ENCODE peak calls at places on chromosome 15, in eight cellular contexts. X is HuH-7; S is erythroblast; H is amygdala; T is AG04449; F is brain microvascular endothelial cell; A is activated T-cell treated with anti-CD3 and anti-CD28 coated beads for 1 hour; D is activated CD8-positive, alpha-beta memory T cell treated with anti-CD3 and anti-CD28 coated beads for 4 hours. J is an unnamed sample.

GRCh38 chr15:50519740-50520425 is 26.6 kb downstream of the USP50 start:
- DNase-seq in X (no peak), S (no peak), H (no peak), T (no peak), F (no peak), A (no peak), D (no peak), J (no peak)

GRCh38 chr15:98683821-98684220 is 35.5 kb downstream of the IGF1R start:
- DNase-seq in X (no peak), S (no peak), H (no peak), T (no peak), F (no peak), A (no peak), D (no peak), J (no peak)

GRCh38 chr15:25737218-25737643 is 125.9 kb downstream of the ATP10A start:
- DNase-seq in X (no peak), S (no peak), H (no peak), T (no peak), F (no peak), A (no peak), D (no peak), J (no peak)

GRCh38 chr15:100858294-100858693 is 21.3 kb upstream of the ALDH1A3 start:
- DNase-seq in X (no peak), S (no peak), H (no peak), T (no peak), F (no peak), A (no peak), D (no peak), J (no peak)

GRCh38 chr15:101272584-101272983 is 4.7 kb downstream of the SELENOS start:
- DNase-seq in X (no peak), S (no peak), H (no peak), T (no peak), F (no peak), A (no peak), D (no peak), J (no peak)

GRCh38 chr15:65954289-65954741 is 85.0 kb downstream of the RAB11A start:
- DNase-seq in X (no peak), S (no peak), H (no peak), T (no peak), F (no peak), A (no peak), D (no peak), J (no peak)

GRCh38 chr15:100920516-100921135 is 1.5 kb downstream of the LRRK1 start:
- DNase-seq in X (no peak), S (no peak), H (no peak), T (no peak), F (no peak), A (no peak), D (no peak), J (no peak)

GRCh38 chr15:40382580-40383456 is at the start of gene KNSTRN:
- DNase-seq in X (peak; percentile 76), S (peak; percentile 95), H (peak; percentile 58), T (peak; percentile 67), F (peak; percentile 93), A (peak; percentile 87), D (peak; percentile 82), J (peak; percentile 89)

GRCh38 chr15:98241032-98241554 is 280.6 kb downstream of the ARRDC4 start:
- DNase-seq in X (no peak), S (no peak), H (no peak), T (no peak), F (no peak), A (no peak), D (no peak), J (no peak)

GRCh38 chr15:78414608-78415250 is 23.3 kb upstream of the IREB2 start:
- DNase-seq in X (no peak), S (no peak), H (no peak), T (no peak), F (no peak), A (no peak), D (no peak), J (no peak)

GRCh38 chr15:89768071-89768500 is 8.0 kb upstream of the MESP2 start:
- DNase-seq in X (no peak), S (no peak), H (no peak), T (no peak), F (no peak), A (no peak), D (no peak), J (no peak)

GRCh38 chr15:68990755-68991500 is 23.6 kb upstream of the NOX5 start:
- DNase-seq in X (no peak), S (peak; percentile 80), H (no peak), T (no peak), F (no peak), A (no peak), D (no peak), J (no peak)

GRCh38 chr15:78302579-78302978 is 3.2 kb upstream of the SKIC8 start:
- DNase-seq in X (no peak), S (no peak), H (no peak), T (peak; percentile 82), F (peak; percentile 49), A (no peak), D (no peak), J (no peak)

GRCh38 chr15:43420876-43421275 is 50.0 kb downstream of the TUBGCP4 start:
- DNase-seq in X (no peak), S (no peak), H (no peak), T (no peak), F (no peak), A (no peak), D (no peak), J (no peak)

GRCh38 chr15:79090487-79091203 is at the start of gene RASGRF1:
- DNase-seq in X (no peak), S (peak; percentile 23), H (no peak), T (no peak), F (no peak), A (no peak), D (no peak), J (no peak)

GRCh38 chr15:35630570-35630969 is 84.6 kb upstream of the DPH6 start:
- DNase-seq in X (peak; percentile 30), S (no peak), H (no peak), T (no peak), F (no peak), A (no peak), D (no peak), J (no peak)

GRCh38 chr15:80560601-80561025 is 134.5 kb upstream of the ABHD17C start:
- DNase-seq in X (no peak), S (no peak), H (no peak), T (no peak), F (peak; percentile 28), A (no peak), D (no peak), J (no peak)

GRCh38 chr15:56249080-56249479 is 5.4 kb upstream of the RFX7 start:
- DNase-seq in X (peak; percentile 15), S (peak; percentile 79), H (no peak), T (peak; percentile 17), F (peak; percentile 60), A (no peak), D (no peak), J (no peak)

GRCh38 chr15:74592222-74592621 is 23.4 kb upstream of the CLK3 start:
- DNase-seq in X (no peak), S (no peak), H (no peak), T (no peak), F (no peak), A (no peak), D (no peak), J (no peak)

GRCh38 chr15:59885832-59886231 is 118.3 kb upstream of the FOXB1 start:
- DNase-seq in X (no peak), S (no peak), H (no peak), T (no peak), F (no peak), A (no peak), D (no peak), J (no peak)

GRCh38 chr15:68693071-68693470 is 114.3 kb downstream of the CORO2B start:
- DNase-seq in X (no peak), S (no peak), H (no peak), T (no peak), F (no peak), A (no peak), D (no peak), J (no peak)

GRCh38 chr15:29924750-29925149 is 102.5 kb upstream of the TJP1 start:
- DNase-seq in X (peak; percentile 43), S (no peak), H (no peak), T (peak; percentile 46), F (peak; percentile 79), A (no peak), D (no peak), J (no peak)

GRCh38 chr15:25844981-25845680 is 18.0 kb downstream of the ATP10A start:
- DNase-seq in X (no peak), S (no peak), H (no peak), T (no peak), F (no peak), A (no peak), D (no peak), J (no peak)

GRCh38 chr15:64807051-64807749 is 18.2 kb downstream of the PIF1 start:
- DNase-seq in X (no peak), S (no peak), H (no peak), T (no peak), F (no peak), A (no peak), D (no peak), J (no peak)

GRCh38 chr15:67118808-67119207 is 53.4 kb downstream of the SMAD3 start:
- DNase-seq in X (no peak), S (no peak), H (no peak), T (no peak), F (no peak), A (no peak), D (no peak), J (no peak)

J was measured in activated naive CD8-positive, alpha-beta T cell treated with anti-CD3 and anti-CD28 coated beads, Interleukin-2, amount 50 U/mL, for 16 hours.